ENCODE peak calls at places on chromosome 1, in four cellular contexts. X is CD8-positive, alpha-beta T cell; M is mammary epithelial cell; T is astrocyte of the spinal cord. W is an unnamed sample.

GRCh38 chr1:218459878-218460277 is 114.7 kb downstream of the TGFB2 start:
- DNase-seq in X (no peak), M (peak), T (peak), W (no peak)

GRCh38 chr1:98001764-98002163 is 80.9 kb upstream of the DPYD start:
- DNase-seq in X (no peak), M (no peak), T (peak), W (no peak)

GRCh38 chr1:15014521-15014920 is 139.0 kb upstream of the TMEM51 start:
- DNase-seq in X (no peak), M (no peak), T (no peak), W (no peak)

GRCh38 chr1:52892424-52892823 is 29.1 kb downstream of the ECHDC2 start:
- DNase-seq in X (no peak), M (no peak), T (no peak), W (no peak)

GRCh38 chr1:11787251-11787803 is 18.4 kb downstream of the MTHFR start:
- DNase-seq in X (no peak), M (peak), T (peak), W (no peak)

GRCh38 chr1:230609208-230609607 is 33.1 kb upstream of the COG2 start:
- DNase-seq in X (no peak), M (no peak), T (no peak), W (no peak)

GRCh38 chr1:96565546-96565945 is 156.0 kb upstream of the PTBP2 start:
- DNase-seq in X (no peak), M (no peak), T (no peak), W (no peak)

GRCh38 chr1:58283380-58284338 is 262.9 kb downstream of the OMA1 start:
- DNase-seq in X (no peak), M (peak), T (no peak), W (no peak)

GRCh38 chr1:169538998-169539871 is 47.0 kb downstream of the F5 start:
- DNase-seq in X (no peak), M (peak), T (peak), W (no peak)

GRCh38 chr1:6638226-6638625 is 13.6 kb downstream of the THAP3 start:
- DNase-seq in X (no peak), M (no peak), T (peak), W (no peak)

GRCh38 chr1:186819140-186819539 is 9.6 kb upstream of the PLA2G4A start:
- DNase-seq in X (no peak), M (no peak), T (peak), W (no peak)

DNA sequence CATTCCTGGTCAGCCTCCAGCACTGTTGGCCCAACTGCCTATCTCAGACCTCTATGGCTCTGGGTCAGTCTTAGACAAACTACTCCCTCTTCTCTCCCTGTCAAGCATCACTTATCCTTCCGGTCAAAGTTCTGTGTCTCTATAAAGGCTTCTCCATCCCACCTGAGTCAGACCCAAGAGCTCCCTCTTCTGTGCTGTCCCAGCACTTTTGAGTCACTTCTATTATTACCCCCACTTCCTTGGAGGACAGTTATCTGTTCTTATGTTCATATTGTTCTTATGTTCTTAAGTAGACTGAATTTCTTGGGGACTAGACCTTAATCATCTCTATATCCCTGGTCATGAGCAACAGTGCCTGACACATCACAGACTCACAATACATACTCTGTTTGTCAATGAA is 29.2 kb upstream of the IL10 start:
- DNase-seq in X (no peak), M (no peak), T (no peak), W (no peak)
- TF ChIP-seq CTCF in X (no peak), M (no peak), T (no peak), W (no peak)

GRCh38 chr1:112748396-112748795 is 33.3 kb upstream of the PPM1J start:
- DNase-seq in X (no peak), M (no peak), T (no peak), W (no peak)

GRCh38 chr1:112743174-112744018 is 28.3 kb upstream of the PPM1J start:
- DNase-seq in X (no peak), M (no peak), T (no peak), W (no peak)

GRCh38 chr1:112744019-112744578 is 29.0 kb upstream of the PPM1J start:
- DNase-seq in X (no peak), M (no peak), T (peak), W (no peak)
- H3K4me3 ChIP-seq in X (no peak), M (peak), T (peak), W (no peak)

GRCh38 chr1:45306319-45306718 is 20.4 kb upstream of the HPDL start:
- DNase-seq in X (no peak), M (peak), T (no peak), W (no peak)

GRCh38 chr1:45302505-45303331 is 24.0 kb upstream of the HPDL start:
- DNase-seq in X (no peak), M (no peak), T (no peak), W (no peak)

GRCh38 chr1:45305231-45305630 is 21.5 kb upstream of the HPDL start:
- DNase-seq in X (no peak), M (no peak), T (no peak), W (no peak)

GRCh38 chr1:45303582-45304310 is 22.9 kb upstream of the HPDL start:
- DNase-seq in X (peak), M (peak), T (peak), W (peak)

GRCh38 chr1:45304311-45305081 is 22.2 kb upstream of the HPDL start:
- DNase-seq in X (no peak), M (no peak), T (no peak), W (no peak)
- TF ChIP-seq CTCF in X (peak), M (no peak), T (no peak), W (no peak)

DNA sequence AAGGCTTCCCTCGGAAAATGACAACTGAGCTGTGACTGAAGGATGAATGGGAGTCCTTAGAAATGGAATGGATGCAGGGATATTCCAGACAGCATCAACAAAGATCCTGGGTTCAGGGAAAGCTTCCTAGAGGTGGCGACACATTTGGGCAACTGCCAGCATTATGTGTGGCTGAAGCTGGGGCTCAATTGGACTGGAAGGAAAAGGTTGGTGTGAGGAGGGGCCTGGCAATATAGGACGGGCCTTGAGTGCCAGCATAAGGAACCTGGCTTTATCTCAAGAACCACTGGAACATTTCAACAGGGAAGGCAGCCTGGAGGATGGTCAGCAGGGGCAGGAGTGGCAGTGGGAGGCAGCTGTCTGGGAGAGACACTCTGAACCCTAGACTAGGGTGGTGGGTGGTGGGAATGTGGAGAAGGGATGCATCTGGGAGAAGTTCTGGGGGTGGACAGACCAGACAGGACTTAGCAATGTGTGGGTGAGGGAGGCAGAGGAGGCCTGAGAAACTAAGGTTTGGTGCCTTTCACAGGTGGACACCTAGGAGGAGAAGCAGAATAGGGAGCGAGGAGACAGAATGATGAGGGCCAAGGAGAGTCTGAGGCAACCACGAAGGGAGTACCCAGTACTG is 3.5 kb downstream of the SH3BGRL3 start:
- DNase-seq in X (no peak), M (no peak), T (no peak), W (no peak)
- H3K4me3 ChIP-seq in X (no peak), M (no peak), T (no peak), W (no peak)

GRCh38 chr1:114339379-114339778 is 171.6 kb downstream of the TRIM33 start:
- DNase-seq in X (no peak), M (no peak), T (no peak), W (no peak)

GRCh38 chr1:114338491-114338890 is 172.5 kb downstream of the TRIM33 start:
- DNase-seq in X (no peak), M (no peak), T (no peak), W (no peak)

GRCh38 chr1:114336360-114336759 is 174.6 kb downstream of the TRIM33 start:
- DNase-seq in X (no peak), M (peak), T (no peak), W (no peak)

GRCh38 chr1:114335273-114335672 is 175.7 kb downstream of the TRIM33 start:
- DNase-seq in X (no peak), M (no peak), T (no peak), W (no peak)

DNA sequence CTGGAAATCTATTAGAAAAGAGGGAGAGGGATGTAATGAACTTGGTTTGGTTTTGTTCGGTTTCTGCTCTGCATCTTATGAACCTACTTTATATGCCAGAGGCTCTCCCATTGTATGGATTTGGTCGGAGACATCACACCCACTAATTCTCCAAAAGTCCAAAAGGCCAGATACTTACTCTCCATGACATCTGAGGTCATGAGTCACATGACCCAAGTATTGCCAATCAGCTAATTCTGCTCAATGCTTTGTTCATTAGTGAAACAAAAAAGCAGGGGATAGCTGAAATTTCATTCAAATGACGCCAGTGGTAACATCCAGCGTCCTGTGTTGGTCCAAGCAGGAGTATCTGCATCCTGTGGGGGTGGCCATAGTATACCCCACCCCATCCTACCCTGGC is 173.6 kb downstream of the TRIM33 start:
- DNase-seq in X (no peak), M (no peak), T (no peak), W (no peak)
- TF ChIP-seq CTCF in X (no peak), M (no peak), T (no peak), W (no peak)

DNA sequence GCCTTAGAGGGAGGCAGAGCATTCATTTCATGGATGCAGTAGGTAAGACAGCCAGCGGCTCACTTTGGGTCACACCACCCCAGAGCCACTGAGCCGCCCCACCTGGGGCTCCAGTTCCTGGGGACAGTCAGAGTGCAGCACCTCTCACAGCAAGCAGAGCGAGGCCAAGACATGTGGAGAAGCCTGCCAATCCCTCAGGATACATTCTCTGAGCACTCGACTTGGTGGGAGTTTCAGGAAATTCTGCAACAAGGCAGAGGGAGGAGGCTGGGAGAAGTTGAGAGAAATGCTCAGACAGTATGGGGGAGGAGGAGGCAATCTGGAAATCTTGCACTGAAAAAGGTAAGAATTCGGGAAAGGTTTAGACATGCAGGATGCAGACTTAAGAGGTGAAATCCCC is 60.8 kb upstream of the WLS start:
- DNase-seq in X (no peak), M (no peak), T (no peak), W (no peak)
- H3K4me3 ChIP-seq in X (no peak), M (no peak), T (no peak), W (no peak)

GRCh38 chr1:184210822-184211221 is 159.3 kb downstream of the TSEN15 start:
- DNase-seq in X (no peak), M (no peak), T (no peak), W (no peak)
- TF ChIP-seq CTCF in X (no peak), M (no peak), T (no peak), W (peak)

GRCh38 chr1:160580208-160580812 is 1.0 kb upstream of the CD84 start:
- DNase-seq in X (no peak), M (no peak), T (no peak), W (no peak)

GRCh38 chr1:160577661-160578060 is 1.6 kb downstream of the CD84 start:
- DNase-seq in X (no peak), M (no peak), T (no peak), W (no peak)

GRCh38 chr1:160578175-160578693 is 1.1 kb downstream of the CD84 start:
- DNase-seq in X (no peak), M (no peak), T (no peak), W (no peak)

GRCh38 chr1:160578694-160579191 is 553 bp downstream of the CD84 start:
- DNase-seq in X (no peak), M (no peak), T (no peak), W (no peak)

GRCh38 chr1:160579216-160579701 is at the start of gene CD84:
- DNase-seq in X (no peak), M (no peak), T (no peak), W (no peak)
- H3K4me3 ChIP-seq in X (peak), M (no peak), T (no peak), W (no peak)

GRCh38 chr1:209646558-209646957 is 5.7 kb downstream of the LAMB3 start:
- DNase-seq in X (no peak), M (no peak), T (peak), W (no peak)
- TF ChIP-seq CTCF in X (no peak), M (peak), T (peak), W (no peak)

GRCh38 chr1:13462682-13463081 is 51.1 kb downstream of the LRRC38 start:
- DNase-seq in X (no peak), M (no peak), T (no peak), W (no peak)
- H3K4me3 ChIP-seq in X (no peak), M (no peak), T (no peak), W (no peak)

W was measured in LNCaP clone FGC.